ENCODE peak calls at places on chromosomes 2 and 18, in six cellular contexts. N, W, I, O, J and F are unnamed samples.

GRCh38 chr18:35710581-35710980 is 129.0 kb downstream of the GALNT1 start:
- DNase-seq in W (no peak), I (no peak), J (no peak), O (no peak), N (no peak), F (no peak)

GRCh38 chr2:151973901-151974199 is 125.0 kb downstream of the CACNB4 start:
- DNase-seq in N (peak), O (no peak), J (no peak), W (no peak), I (no peak), F (no peak)

GRCh38 chr18:8341481-8342230 is 267.6 kb upstream of the RAB12 start:
- DNase-seq in I (peak), O (no peak), J (no peak), W (no peak), N (peak), F (no peak)

GRCh38 chr2:238144262-238144661 is 5.8 kb downstream of the KLHL30 start:
- DNase-seq in J (no peak), O (no peak), N (no peak), W (no peak), I (no peak), F (no peak)

GRCh38 chr2:188511346-188511745 is 219.7 kb downstream of the GULP1 start:
- DNase-seq in W (no peak), O (no peak), J (no peak), N (no peak), I (no peak), F (no peak)

GRCh38 chr2:119888673-119889072 is 124.2 kb upstream of the EPB41L5 start:
- DNase-seq in O (no peak), W (no peak), N (no peak), I (no peak), J (no peak), F (no peak)

GRCh38 chr18:58432050-58432727 is 196.7 kb downstream of the ALPK2 start:
- DNase-seq in N (no peak), I (no peak), O (no peak), J (no peak), W (no peak), F (no peak)

GRCh38 chr2:27016801-27017325 is 15.9 kb upstream of the TMEM214 start:
- DNase-seq in I (no peak), J (no peak), O (peak), W (no peak), N (peak), F (no peak)

GRCh38 chr2:180240774-180241173 is 233.7 kb upstream of the CWC22 start:
- DNase-seq in I (no peak), N (peak), O (no peak), J (no peak), W (no peak), F (no peak)

GRCh38 chr2:114683251-114683650 is 240.8 kb downstream of the DPP10 start:
- DNase-seq in N (no peak), W (no peak), O (no peak), J (no peak), I (no peak), F (no peak)

GRCh38 chr18:75438891-75439290 is 11.4 kb upstream of the SMIM21 start:
- DNase-seq in O (no peak), W (no peak), J (no peak), I (no peak), N (no peak), F (no peak)

GRCh38 chr18:61360440-61361383 is 27.5 kb downstream of the CDH20 start:
- DNase-seq in J (no peak), N (no peak), O (peak), I (no peak), W (no peak), F (no peak)

GRCh38 chr2:695111-695510 is 17.9 kb upstream of the TMEM18 start:
- DNase-seq in I (peak), O (no peak), W (no peak), J (no peak), N (no peak), F (no peak)

GRCh38 chr2:18791172-18791797 is 201.9 kb upstream of the NT5C1B start:
- DNase-seq in O (no peak), I (no peak), W (no peak), J (no peak), N (peak), F (no peak)

GRCh38 chr2:188269004-188269403 is 22.7 kb upstream of the GULP1 start:
- DNase-seq in I (no peak), J (no peak), W (no peak), N (no peak), O (no peak), F (no peak)

GRCh38 chr2:153387203-153387602 is 91.4 kb downstream of the RPRM start:
- DNase-seq in W (no peak), O (no peak), J (no peak), I (no peak), N (no peak), F (no peak)

GRCh38 chr2:110125292-110125691 is 9.7 kb upstream of the MALL start:
- DNase-seq in W (no peak), I (no peak), O (no peak), J (no peak), N (peak), F (no peak)

GRCh38 chr2:227241005-227241404 is 76.6 kb downstream of the COL4A3 start:
- DNase-seq in N (no peak), J (no peak), W (no peak), O (no peak), I (no peak), F (no peak)

GRCh38 chr2:175630319-175631246 is 371.5 kb downstream of the LNPK start:
- DNase-seq in W (no peak), N (peak), I (no peak), O (no peak), J (no peak), F (no peak)

GRCh38 chr2:111952871-111953497 is 54.6 kb downstream of the MERTK start:
- DNase-seq in I (no peak), W (no peak), J (no peak), N (no peak), O (no peak), F (no peak)

GRCh38 chr2:177666408-177666807 is 273.8 kb downstream of the AGPS start:
- DNase-seq in N (peak), J (no peak), I (no peak), O (no peak), W (no peak), F (no peak)

GRCh38 chr2:37855283-37856041 is 69.6 kb upstream of the RMDN2 start:
- DNase-seq in W (no peak), J (no peak), O (no peak), N (no peak), I (no peak), F (no peak)

GRCh38 chr18:44564922-44565321 is 115.8 kb upstream of the SETBP1 start:
- DNase-seq in O (no peak), J (no peak), N (peak), I (no peak), W (no peak), F (no peak)

GRCh38 chr2:238134393-238134785 is 4.1 kb upstream of the KLHL30 start:
- DNase-seq in N (no peak), O (no peak), I (no peak), J (no peak), W (no peak), F (no peak)

GRCh38 chr2:75808039-75808438 is 97.3 kb upstream of the GCFC2 start:
- DNase-seq in O (no peak), W (no peak), J (no peak), I (no peak), N (peak), F (no peak)

GRCh38 chr2:240921319-240922233 is 15.4 kb downstream of the CROCC2 start:
- DNase-seq in I (peak), O (no peak), J (peak), N (peak), W (no peak), F (no peak)

GRCh38 chr2:237693281-237694039 is 66.1 kb downstream of the LRRFIP1 start:
- DNase-seq in W (no peak), J (no peak), N (peak), I (no peak), O (no peak), F (no peak)

GRCh38 chr2:178287652-178288344 is 93.5 kb downstream of the OSBPL6 start:
- DNase-seq in W (no peak), I (no peak), O (no peak), N (no peak), J (no peak), F (no peak)

DNA sequence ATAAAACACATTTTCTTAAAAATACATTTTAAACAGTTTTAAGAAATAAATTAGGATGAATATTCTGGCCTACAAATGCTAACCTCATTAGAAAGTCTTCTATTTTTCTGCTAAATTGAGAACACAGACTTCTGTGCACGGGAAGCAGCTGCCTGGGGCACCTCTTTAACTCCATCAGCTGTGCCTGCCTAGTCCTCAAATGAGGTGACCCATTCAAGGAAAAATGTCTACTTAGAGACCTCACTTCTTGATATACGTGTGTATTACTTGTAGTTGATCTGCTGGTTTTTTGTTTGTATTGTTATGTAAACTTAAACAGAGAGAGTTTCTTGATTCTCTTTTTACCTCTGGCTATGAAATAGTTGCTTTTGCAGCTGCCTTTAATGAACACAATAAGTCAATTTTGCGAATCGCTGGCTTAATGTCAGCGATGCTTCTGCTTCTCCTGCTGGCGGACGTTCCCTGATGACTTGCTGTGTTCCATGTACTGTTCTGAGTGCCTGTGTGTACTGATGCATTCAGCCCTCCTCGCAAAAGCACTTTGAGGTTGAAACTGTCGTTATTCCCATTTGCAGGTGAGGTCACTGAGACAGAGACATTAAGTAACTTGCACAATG is 88.7 kb upstream of the TXNDC2 start:
- DNase-seq in O (no peak), J (no peak), I (no peak), N (no peak), W (no peak), F (no peak)
- TF ChIP-seq CTCF in O (no peak), J (no peak), I (no peak), N (no peak), W (no peak), F (no peak)

GRCh38 chr2:70385966-70386595 is 84.2 kb upstream of the FAM136A start:
- DNase-seq in J (no peak), N (peak), I (no peak), O (no peak), W (no peak), F (no peak)
- TF ChIP-seq CTCF in J (no peak), N (no peak), I (no peak), O (no peak), W (no peak), F (no peak)

GRCh38 chr18:49616618-49617328 is 54.9 kb downstream of the LIPG start:
- DNase-seq in J (no peak), N (no peak), O (no peak), I (no peak), W (no peak), F (no peak)

GRCh38 chr18:49617846-49618245 is 56.0 kb downstream of the LIPG start:
- DNase-seq in I (no peak), W (no peak), O (no peak), N (no peak), J (no peak), F (no peak)

GRCh38 chr18:49617329-49617695 is 55.5 kb downstream of the LIPG start:
- DNase-seq in O (no peak), J (no peak), W (no peak), N (peak), I (no peak), F (no peak)

GRCh38 chr18:49619792-49620191 is 57.9 kb downstream of the LIPG start:
- DNase-seq in N (no peak), O (no peak), J (no peak), W (no peak), I (no peak), F (no peak)

GRCh38 chr18:49618741-49619392 is 57.0 kb downstream of the LIPG start:
- DNase-seq in J (no peak), I (no peak), N (no peak), W (no peak), O (no peak), F (no peak)
- TF ChIP-seq CTCF in J (no peak), I (no peak), N (no peak), W (no peak), O (no peak), F (no peak)

DNA sequence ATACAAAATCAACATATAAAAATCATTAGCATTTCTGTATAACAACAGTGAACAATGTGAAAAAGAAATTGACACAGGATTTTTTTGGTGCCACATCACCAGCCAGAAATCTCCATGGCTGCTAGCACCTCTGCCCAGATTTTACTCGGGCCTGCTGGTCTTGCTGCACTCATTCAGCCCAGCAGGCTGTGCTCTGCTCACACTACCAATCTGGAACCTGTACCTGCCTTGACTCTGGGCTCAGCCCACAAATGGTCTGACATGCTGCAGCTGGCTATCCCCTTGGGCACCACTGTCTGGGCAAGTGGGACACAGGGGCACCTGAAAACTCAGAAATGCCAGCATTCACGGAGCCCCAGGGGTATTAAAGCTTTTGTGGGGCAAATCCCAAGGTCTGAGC is 392.5 kb upstream of the NRXN1 start:
- DNase-seq in W (no peak), I (no peak), N (no peak), J (no peak), O (no peak), F (no peak)
- TF ChIP-seq CTCF in W (no peak), I (no peak), N (no peak), J (no peak), O (no peak), F (peak)

GRCh38 chr2:8681786-8682692 is at the start of gene ID2:
- DNase-seq in J (peak), N (peak), I (peak), W (peak), O (peak), F (peak)
- TF ChIP-seq CTCF in J (no peak), N (peak), I (no peak), W (no peak), O (no peak), F (no peak)

GRCh38 chr2:150916434-150916833 is 345.2 kb downstream of the RBM43 start:
- DNase-seq in N (no peak), O (no peak), J (no peak), W (no peak), I (no peak), F (no peak)

GRCh38 chr2:150909090-150909489 is 352.6 kb downstream of the RBM43 start:
- DNase-seq in W (no peak), O (no peak), N (peak), J (no peak), I (no peak), F (no peak)

GRCh38 chr2:150909613-150910012 is 352.1 kb downstream of the RBM43 start:
- DNase-seq in I (no peak), N (peak), W (no peak), J (no peak), O (no peak), F (no peak)

GRCh38 chr2:150907466-150907865 is 354.2 kb downstream of the RBM43 start:
- DNase-seq in N (no peak), J (no peak), W (no peak), I (no peak), O (no peak), F (no peak)

GRCh38 chr2:150911766-150912280 is 349.8 kb downstream of the RBM43 start:
- DNase-seq in I (no peak), O (no peak), N (peak), W (no peak), J (no peak), F (no peak)
- TF ChIP-seq CTCF in I (no peak), O (no peak), N (peak), W (no peak), J (no peak), F (no peak)

DNA sequence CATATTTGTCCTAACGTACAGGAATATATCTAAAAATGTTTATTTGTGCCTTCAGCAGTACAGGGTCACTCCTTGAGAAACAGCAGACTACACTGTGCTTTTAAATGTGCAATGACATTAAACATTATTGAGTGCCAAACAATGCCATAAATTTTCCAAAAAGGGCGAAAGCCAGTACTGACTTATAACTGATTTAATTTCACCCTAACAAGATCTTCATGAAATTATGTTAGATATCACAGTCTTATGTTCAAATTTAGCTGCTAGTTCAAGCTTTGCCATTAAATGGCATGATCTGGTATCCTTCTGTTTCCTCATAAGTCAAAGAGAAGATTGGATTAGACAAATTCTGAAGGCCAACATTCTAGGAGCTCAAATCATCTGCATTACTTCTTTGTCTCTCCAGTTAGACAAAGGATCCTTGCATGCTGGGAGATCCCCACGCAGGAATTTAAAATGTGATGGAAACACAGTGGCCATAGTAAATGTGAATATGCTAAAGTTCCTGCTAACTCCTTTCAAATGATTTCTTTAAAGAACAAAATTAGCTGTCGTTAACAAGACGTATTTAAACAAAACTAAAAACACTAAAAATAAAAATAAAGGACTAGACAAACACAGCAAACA is 129.3 kb upstream of the STON1 start:
- DNase-seq in I (no peak), J (no peak), O (no peak), W (no peak), N (no peak), F (no peak)
- TF ChIP-seq CTCF in I (no peak), J (no peak), O (no peak), W (no peak), N (no peak), F (no peak)

DNA sequence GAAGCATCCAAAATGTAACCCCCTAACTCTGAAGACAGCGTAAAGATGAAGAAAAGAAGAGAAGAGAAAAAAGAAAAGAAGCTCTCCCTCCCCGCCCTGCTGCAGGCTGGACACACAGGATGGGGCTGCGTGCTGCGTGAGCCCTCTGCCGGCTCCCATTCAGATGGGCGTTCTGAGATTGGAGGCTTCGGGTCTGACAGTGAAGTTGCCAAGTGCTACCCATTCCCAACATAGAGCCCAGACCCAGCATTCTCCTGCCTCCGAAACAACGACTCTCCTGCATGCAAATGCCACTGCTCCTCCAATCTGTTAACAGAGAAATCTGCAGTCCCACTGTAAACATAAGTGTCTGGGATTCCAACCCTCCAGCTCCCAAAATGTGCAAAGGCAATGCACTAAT is 234.9 kb downstream of the BCL11A start:
- DNase-seq in W (no peak), N (no peak), O (no peak), J (no peak), I (no peak), F (no peak)
- TF ChIP-seq CTCF in W (no peak), N (no peak), O (no peak), J (no peak), I (no peak), F (peak)

GRCh38 chr2:31067259-31067658 is 71.0 kb downstream of the GALNT14 start:
- DNase-seq in J (no peak), I (no peak), W (no peak), N (no peak), O (no peak), F (no peak)
- TF ChIP-seq CTCF in J (no peak), I (no peak), W (no peak), N (no peak), O (no peak), F (no peak)

DNA sequence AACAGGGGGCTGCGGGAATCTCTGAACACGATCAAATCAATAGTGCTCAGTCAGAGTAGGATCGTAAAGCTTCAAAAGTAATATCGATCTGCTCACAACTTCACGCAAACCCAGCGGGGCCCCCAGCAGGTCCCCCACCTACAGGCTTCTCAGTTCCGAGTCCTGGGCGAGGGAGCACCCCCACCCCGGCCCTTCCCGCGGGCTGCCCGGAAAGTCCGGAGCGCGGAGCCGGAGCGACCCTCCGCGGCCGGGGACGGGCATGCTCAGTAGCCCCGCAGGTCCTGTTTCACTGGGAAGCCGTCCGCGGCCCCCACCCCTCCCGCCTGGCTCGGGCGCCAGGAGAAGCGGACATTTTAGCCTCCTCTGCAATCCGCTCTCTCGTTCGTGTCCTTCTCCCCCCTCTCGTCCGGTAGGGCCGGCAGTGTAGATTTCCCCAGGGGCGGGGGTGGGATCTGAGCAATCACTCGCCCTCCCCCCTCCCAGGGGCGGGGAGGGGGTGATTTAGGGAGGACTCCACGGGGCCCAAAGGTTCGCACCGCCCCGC is 3.3 kb upstream of the SPRED2 start:
- DNase-seq in I (peak), N (no peak), J (peak), W (no peak), O (peak), F (peak)
- TF ChIP-seq CTCF in I (no peak), N (no peak), J (no peak), W (no peak), O (no peak), F (no peak)